ENCODE peak calls at places on chromosome 22, in four cellular contexts. P is pancreas, E is colonic mucosa, A is GM23248. F is an unnamed sample. For H3K27me3 and H3K4me1, the result is how much of the 10 kb centered on the place peaks cover.

GRCh38 chr22:24744638-24745037 is 29.9 kb downstream of the PIWIL3 start:
- DNase-seq in P (no peak), E (no peak), A (peak), F (no peak)

GRCh38 chr22:46212195-46212594 is 37.9 kb downstream of the CDPF1 start:
- DNase-seq in P (no peak), E (no peak), A (no peak), F (no peak)

GRCh38 chr22:33116846-33117547 is 58.8 kb upstream of the SYN3 start:
- DNase-seq in P (no peak), E (no peak), A (peak), F (no peak)

GRCh38 chr22:47299879-47300697 is 537.6 kb downstream of the TBC1D22A start:
- DNase-seq in P (no peak), E (no peak), A (no peak), F (no peak)

GRCh38 chr22:26428515-26429457 is at the start of gene ASPHD2:
- DNase-seq in P (peak), E (peak), A (peak), F (peak)

GRCh38 chr22:46297151-46297819 is 615 bp downstream of the GTSE1 start:
- DNase-seq in P (no peak), E (peak), A (peak), F (peak)

GRCh38 chr22:45302047-45302446 is 7.7 kb upstream of the FAM118A start:
- DNase-seq in P (no peak), E (no peak), A (peak), F (no peak)

GRCh38 chr22:18987765-18988164 is 51.7 kb upstream of the PRODH start:
- DNase-seq in P (peak), E (peak), A (peak), F (peak)

GRCh38 chr22:27278986-27279385 is 522.6 kb downstream of the MN1 start:
- DNase-seq in P (no peak), E (no peak), A (peak), F (no peak)

GRCh38 chr22:45603631-45604030 is 68.0 kb upstream of the ATXN10 start:
- DNase-seq in P (no peak), E (no peak), A (peak), F (no peak)

GRCh38 chr22:17368727-17369552 is at the start of gene CECR2:
- DNase-seq in P (peak), E (peak), A (no peak), F (peak)

GRCh38 chr22:25447067-25447688 is 117.3 kb upstream of the GRK3 start:
- DNase-seq in P (no peak), E (no peak), A (no peak), F (no peak)

GRCh38 chr22:34416321-34416900 is 496.1 kb upstream of the LARGE1 start:
- DNase-seq in P (no peak), E (no peak), A (no peak), F (no peak)

GRCh38 chr22:46076651-46077339 is 73.5 kb upstream of the PPARA start:
- DNase-seq in P (peak), E (no peak), A (peak), F (peak)

GRCh38 chr22:25069758-25070461 is 117.4 kb downstream of the KIAA1671 start:
- DNase-seq in P (no peak), E (no peak), A (no peak), F (peak)

GRCh38 chr22:43256569-43257360 is 69.8 kb upstream of the TTLL12 start:
- DNase-seq in P (no peak), E (no peak), A (no peak), F (no peak)

GRCh38 chr22:26593763-26594162 is 3.8 kb upstream of the TPST2 start:
- DNase-seq in P (no peak), E (no peak), A (no peak), F (no peak)

GRCh38 chr22:41910599-41911291 is 4.1 kb downstream of the SHISA8 start:
- DNase-seq in P (no peak), E (no peak), A (peak), F (peak)

GRCh38 chr22:50274311-50274710 is 4.1 kb upstream of the MAPK11 start:
- DNase-seq in P (no peak), E (no peak), A (peak), F (peak)

GRCh38 chr22:36304429-36304828 is 51.5 kb downstream of the APOL1 start:
- DNase-seq in P (no peak), E (no peak), A (no peak), F (no peak)

GRCh38 chr22:48869161-48869560 is 958.5 kb downstream of the BRD1 start:
- DNase-seq in P (no peak), E (no peak), A (no peak), F (no peak)

GRCh38 chr22:48872271-48873260 is 955.1 kb downstream of the BRD1 start:
- DNase-seq in P (no peak), E (no peak), A (no peak), F (no peak)

GRCh38 chr22:48869788-48870187 is 957.9 kb downstream of the BRD1 start:
- DNase-seq in P (no peak), E (no peak), A (no peak), F (no peak)

GRCh38 chr22:48870436-48870835 is 957.2 kb downstream of the BRD1 start:
- DNase-seq in P (no peak), E (no peak), A (no peak), F (no peak)

DNA sequence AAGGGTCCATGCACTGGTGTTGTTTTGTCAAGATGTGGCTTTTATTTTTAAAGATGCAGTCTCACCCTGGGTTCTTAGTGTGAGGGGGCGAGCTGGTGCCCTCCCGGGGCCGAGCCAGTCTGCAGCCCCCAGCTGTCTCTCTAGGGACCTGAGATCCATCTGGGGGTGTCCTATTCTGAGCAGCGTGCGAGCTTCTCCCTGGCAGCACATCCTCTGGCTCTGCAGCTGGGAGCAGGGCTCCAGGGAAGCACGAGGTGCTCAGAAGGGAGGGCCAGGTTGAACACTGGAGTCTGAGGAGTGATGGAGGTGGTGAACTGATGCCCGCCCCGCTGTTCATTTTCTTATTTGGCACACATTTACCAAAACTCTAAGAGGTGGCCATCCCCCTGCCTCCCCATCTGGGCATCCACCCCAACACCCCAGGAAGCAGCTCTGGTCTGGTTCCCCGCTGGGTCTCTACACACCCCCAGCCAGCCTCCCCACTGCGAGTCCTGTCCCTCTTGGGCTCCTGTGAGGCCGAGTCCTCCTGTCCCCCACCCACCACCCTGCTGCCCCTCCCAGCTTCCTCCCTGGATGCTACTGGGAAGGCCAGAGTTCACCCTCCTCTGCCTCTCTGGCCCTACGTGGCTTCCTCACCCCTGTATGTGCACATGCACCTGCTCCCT is 956.4 kb downstream of the BRD1 start:
- DNase-seq in P (no peak), E (no peak), A (no peak), F (no peak)
- H3K27me3 ChIP-seq in P (under half), E (under half), A (under half), F (under half)

GRCh38 chr22:38007330-38007902 is 23.1 kb upstream of the SOX10 start:
- DNase-seq in P (no peak), E (no peak), A (no peak), F (no peak)

GRCh38 chr22:38009000-38009806 is 24.8 kb upstream of the SOX10 start:
- DNase-seq in P (no peak), E (no peak), A (no peak), F (no peak)

GRCh38 chr22:38006906-38007305 is 22.6 kb upstream of the SOX10 start:
- DNase-seq in P (no peak), E (no peak), A (no peak), F (no peak)

GRCh38 chr22:38005943-38006342 is 21.6 kb upstream of the SOX10 start:
- DNase-seq in P (no peak), E (no peak), A (no peak), F (no peak)
- H3K4me1 ChIP-seq in P (under half), E (under half), A (under half), F (under half)

DNA sequence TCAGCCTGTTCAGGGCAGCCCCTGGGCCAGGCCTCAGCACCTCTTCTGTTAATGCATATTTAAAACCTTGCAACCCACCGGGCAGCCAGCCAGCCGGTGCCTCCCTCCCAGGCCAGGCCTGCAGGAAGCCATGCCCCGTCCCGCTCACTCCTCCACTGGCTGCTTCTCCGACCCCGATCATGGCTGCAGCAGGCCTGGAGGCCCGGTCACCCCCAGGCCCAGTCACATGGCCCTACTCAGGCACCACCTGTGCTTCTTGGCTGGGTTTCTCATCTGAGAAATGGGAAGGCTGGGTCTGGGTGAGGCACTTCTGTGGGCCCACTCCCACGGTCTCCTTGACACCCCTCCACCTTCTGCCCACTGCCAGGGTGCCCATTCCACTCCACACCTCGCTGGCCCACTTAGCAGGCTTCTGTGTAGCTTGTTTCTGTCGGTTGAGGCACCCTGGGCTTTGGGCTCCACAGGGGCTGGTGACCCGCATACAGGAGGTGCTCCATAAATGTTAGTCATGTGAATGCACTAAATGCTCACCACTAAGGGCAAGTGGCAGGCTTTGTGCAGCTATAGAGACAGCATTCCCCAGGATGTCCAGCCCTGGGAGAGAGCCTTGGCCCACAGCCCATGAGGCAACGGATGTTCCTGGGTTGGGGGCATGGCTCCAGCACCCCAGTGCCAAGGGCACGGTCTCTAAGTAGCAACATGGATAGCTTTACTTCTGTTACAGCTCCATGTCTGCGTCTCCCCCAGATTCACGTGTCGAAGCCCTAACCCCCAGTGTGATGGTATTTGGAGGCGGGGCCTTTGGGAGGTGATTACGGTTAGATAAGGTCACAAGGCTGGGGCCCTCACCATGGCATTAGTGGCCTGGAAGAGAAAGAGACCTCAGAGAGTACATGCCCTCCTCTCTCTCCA is 11.3 kb downstream of the RTN4R start:
- DNase-seq in P (no peak), E (no peak), A (no peak), F (peak)
- H3K27me3 ChIP-seq in P (under half), E (under half), A (under half), F (under half)

GRCh38 chr22:40534379-40535188 is 101.9 kb downstream of the MRTFA start:
- DNase-seq in P (no peak), E (no peak), A (peak), F (no peak)

GRCh38 chr22:40535189-40535512 is 101.4 kb downstream of the MRTFA start:
- DNase-seq in P (no peak), E (no peak), A (no peak), F (no peak)

GRCh38 chr22:40531951-40532900 is 104.3 kb downstream of the MRTFA start:
- DNase-seq in P (no peak), E (no peak), A (peak), F (no peak)

GRCh38 chr22:40535642-40536041 is 100.9 kb downstream of the MRTFA start:
- DNase-seq in P (no peak), E (no peak), A (no peak), F (no peak)

DNA sequence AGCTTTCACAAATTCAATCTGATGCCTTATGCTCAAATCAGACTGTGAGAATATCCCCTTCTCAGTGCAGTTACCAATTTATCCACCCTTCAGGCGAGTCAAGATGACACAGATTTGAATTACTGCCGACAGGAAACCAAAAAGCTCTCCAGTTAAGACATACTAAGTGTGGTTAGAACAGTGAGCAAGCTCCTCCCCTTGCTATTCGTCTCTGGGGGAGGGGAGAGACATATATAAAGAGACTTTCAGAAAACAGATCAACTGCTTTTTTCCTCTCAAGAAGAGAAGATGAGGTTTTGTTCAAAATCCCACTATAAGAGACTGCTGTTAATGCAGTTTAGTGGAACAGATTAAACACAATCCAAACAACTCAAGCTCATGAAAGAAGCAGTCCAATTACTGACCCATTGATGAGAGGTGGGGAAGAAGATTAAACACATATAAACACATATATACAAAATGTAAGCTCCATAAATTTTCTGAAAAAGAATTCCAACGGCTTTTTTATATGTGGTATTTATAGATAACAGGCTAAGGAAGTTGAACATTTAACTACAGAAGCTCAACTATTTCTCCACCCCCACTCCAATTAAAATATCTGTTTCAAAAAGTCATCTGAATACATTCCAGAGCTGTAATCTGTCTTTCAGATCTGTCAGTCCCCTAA is 102.7 kb downstream of the MRTFA start:
- DNase-seq in P (no peak), E (no peak), A (peak), F (no peak)
- H3K4me1 ChIP-seq in P (under half), E (under half), A (half or more), F (under half)

GRCh38 chr22:31911565-31912401 is 32.6 kb upstream of the YWHAH start:
- DNase-seq in P (no peak), E (peak), A (no peak), F (no peak)

GRCh38 chr22:31901388-31902137 is 42.8 kb upstream of the YWHAH start:
- DNase-seq in P (no peak), E (no peak), A (no peak), F (no peak)

GRCh38 chr22:31906569-31906968 is 37.8 kb upstream of the YWHAH start:
- DNase-seq in P (no peak), E (no peak), A (no peak), F (no peak)

GRCh38 chr22:31905356-31905755 is 39.0 kb upstream of the YWHAH start:
- DNase-seq in P (no peak), E (no peak), A (no peak), F (no peak)

DNA sequence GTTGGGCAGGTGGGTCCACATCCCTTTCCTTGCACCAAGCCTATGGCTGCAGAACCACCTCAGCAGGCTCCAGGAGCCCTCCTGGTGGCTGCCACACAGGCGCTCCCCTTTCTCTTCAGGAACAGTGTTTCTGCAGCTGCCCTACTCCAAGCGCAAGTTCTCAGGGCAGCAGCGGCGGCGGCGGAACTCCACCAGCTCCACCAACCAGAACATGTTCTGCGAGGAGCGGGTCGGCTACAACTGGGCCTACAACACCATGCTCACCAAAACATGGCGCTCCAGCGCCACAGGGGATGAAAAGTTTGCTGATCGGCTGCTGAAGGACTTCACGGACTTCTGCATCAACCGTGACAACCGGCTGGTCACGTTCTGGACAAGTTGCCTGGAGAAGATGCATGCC is 38.2 kb upstream of the YWHAH start:
- DNase-seq in P (no peak), E (no peak), A (no peak), F (no peak)
- H3K27me3 ChIP-seq in P (under half), E (under half), A (under half), F (under half)

DNA sequence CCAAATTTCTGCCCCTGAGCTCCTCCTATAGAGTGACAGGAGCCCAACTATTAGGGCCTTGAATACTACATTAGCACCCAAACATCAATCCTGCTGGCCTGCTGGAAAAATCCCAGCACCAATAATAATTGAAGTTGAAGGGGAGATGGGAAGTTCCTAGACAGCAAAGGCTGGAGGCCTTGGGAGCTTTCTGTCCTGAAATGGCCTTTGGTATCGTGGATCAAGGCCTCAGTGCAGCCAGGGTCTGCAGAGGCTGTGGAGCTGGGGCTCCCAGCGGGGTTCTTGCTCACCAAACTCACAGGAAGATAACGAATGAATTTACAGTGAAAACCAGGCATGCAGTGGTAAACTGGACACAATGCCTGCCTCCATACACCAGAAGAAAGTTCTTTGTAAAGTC is 9.2 kb upstream of the MICALL1 start:
- DNase-seq in P (no peak), E (no peak), A (no peak), F (no peak)
- H3K4me1 ChIP-seq in P (under half), E (under half), A (under half), F (under half)

DNA sequence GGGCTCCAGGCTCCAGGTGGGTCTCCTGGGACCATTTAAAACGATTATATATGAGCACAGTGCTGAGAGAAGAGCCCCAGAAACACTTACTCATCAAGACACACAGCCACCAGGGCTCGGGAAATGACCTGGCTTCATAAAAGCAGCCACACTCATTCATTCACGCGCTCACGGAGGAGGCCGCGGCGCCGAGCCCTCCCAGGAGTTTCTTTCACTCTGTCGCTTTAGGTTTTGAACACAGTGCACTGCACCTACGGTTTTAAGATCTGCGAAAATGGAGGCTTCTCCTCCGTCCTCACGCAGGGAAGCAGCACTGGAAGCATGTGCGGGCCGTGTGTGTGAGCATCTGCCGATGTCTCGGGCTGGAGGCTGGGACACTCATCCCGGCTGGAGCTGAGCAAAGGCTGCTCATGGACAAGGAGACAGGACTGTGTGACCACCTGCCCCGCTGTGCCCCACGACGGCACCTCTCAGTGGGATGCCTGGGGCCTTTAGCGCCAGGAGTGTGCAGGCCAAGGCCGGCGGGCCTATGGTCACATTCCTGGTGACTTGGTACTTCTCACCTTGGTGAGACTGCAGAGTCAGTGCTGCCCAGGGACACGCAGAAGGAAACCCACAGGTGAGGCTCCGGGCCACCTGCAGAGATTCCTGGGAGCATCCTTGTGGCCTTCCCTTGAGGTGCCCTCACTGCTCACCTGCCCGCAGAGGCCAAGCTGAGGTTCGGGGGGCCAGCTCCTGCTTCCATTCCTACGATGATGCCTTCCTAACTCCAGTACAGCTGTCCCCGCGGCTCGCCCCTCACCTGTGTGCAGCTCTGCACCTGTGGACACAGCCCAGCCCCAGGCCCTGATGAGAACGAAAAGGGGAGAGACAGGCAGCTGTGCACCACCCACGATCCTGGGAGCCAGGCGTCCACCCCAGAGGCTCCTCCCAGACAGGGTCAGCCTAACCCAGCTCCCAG is 872.0 kb downstream of the BRD1 start:
- DNase-seq in P (no peak), E (peak), A (no peak), F (no peak)
- H3K27me3 ChIP-seq in P (under half), E (under half), A (under half), F (under half)

GRCh38 chr22:22935056-22935545 is 47.5 kb downstream of the IGLL5 start:
- DNase-seq in P (no peak), E (no peak), A (no peak), F (no peak)

GRCh38 chr22:22937894-22938480 is 50.4 kb downstream of the IGLL5 start:
- DNase-seq in P (no peak), E (no peak), A (no peak), F (no peak)

GRCh38 chr22:22935546-22936157 is 48.0 kb downstream of the IGLL5 start:
- DNase-seq in P (no peak), E (no peak), A (no peak), F (no peak)

GRCh38 chr22:22936915-22937656 is 49.5 kb downstream of the IGLL5 start:
- DNase-seq in P (no peak), E (no peak), A (no peak), F (no peak)

GRCh38 chr22:22936190-22936914 is 48.7 kb downstream of the IGLL5 start:
- DNase-seq in P (no peak), E (no peak), A (no peak), F (no peak)
- H3K4me1 ChIP-seq in P (under half), E (under half), A (under half), F (under half)